ENCODE peak calls at places on chromosomes 6 and 20, in six cellular contexts. T is naive thymus-derived CD8-positive, alpha-beta T cell; C is NCI-H748 treated with DMSO at 0.1 percent for 48 hours; O is mesenteric fat pad; R is naive thymus-derived CD4-positive, alpha-beta T cell; I is KG1. U is an unnamed sample.

GRCh38 chr6:138036955-138037592 is 70.1 kb downstream of the PERP start:
- DNase-seq in O (no peak), R (no peak), C (no peak), T (no peak), I (no peak), U (no peak)

GRCh38 chr6:49499121-49499520 is 602 bp upstream of the GLYATL3 start:
- DNase-seq in T (no peak), I (no peak), O (no peak), R (no peak), C (no peak), U (no peak)

GRCh38 chr6:90319979-90320667 is 23.5 kb upstream of the BACH2 start:
- DNase-seq in T (no peak), O (no peak), R (no peak), C (no peak), I (no peak), U (no peak)

GRCh38 chr6:111740506-111740905 is 132.7 kb downstream of the FYN start:
- DNase-seq in I (no peak), O (no peak), T (no peak), R (no peak), C (no peak), U (no peak)

GRCh38 chr20:63234693-63235398 is 859 bp upstream of the BIRC7 start:
- DNase-seq in O (no peak), C (no peak), T (peak; percentile 37), I (no peak), R (no peak), U (peak; percentile 77)

GRCh38 chr20:60371456-60371855 is 413.2 kb downstream of the CDH26 start:
- DNase-seq in T (no peak), O (no peak), C (no peak), R (no peak), I (no peak), U (no peak)

GRCh38 chr20:5675103-5676091 is 74.8 kb upstream of the SHLD1 start:
- DNase-seq in C (no peak), R (no peak), I (no peak), O (no peak), T (no peak), U (no peak)

GRCh38 chr6:135334169-135334568 is 153.1 kb downstream of the MYB start:
- DNase-seq in C (no peak), T (no peak), R (no peak), O (no peak), I (no peak), U (no peak)

GRCh38 chr6:96898241-96898851 is 655 bp upstream of the NDUFAF4 start:
- DNase-seq in I (peak; percentile 63), C (peak; percentile 66), T (no peak), R (no peak), O (no peak), U (no peak)

GRCh38 chr6:38846361-38846760 is 131.2 kb downstream of the DNAH8 start:
- DNase-seq in C (no peak), R (no peak), T (no peak), I (no peak), O (no peak), U (no peak)

GRCh38 chr20:45456632-45457031 is 12.9 kb upstream of the WFDC2 start:
- DNase-seq in T (no peak), O (no peak), R (no peak), C (peak; percentile 18), I (no peak), U (no peak)

GRCh38 chr6:34056301-34056700 is 89.6 kb downstream of the GRM4 start:
- DNase-seq in C (no peak), T (no peak), R (no peak), O (no peak), I (no peak), U (peak; percentile 10)

GRCh38 chr6:15663057-15663638 is 320 bp upstream of the DTNBP1 start:
- DNase-seq in R (no peak), I (no peak), O (no peak), T (no peak), C (no peak), U (no peak)

GRCh38 chr6:30769088-30769852 is 24.9 kb upstream of the IER3 start:
- DNase-seq in I (no peak), R (peak; percentile 85), O (no peak), C (no peak), T (peak; percentile 29), U (peak; percentile 64)

GRCh38 chr6:41651962-41652657 is 13.8 kb downstream of the MDFI start:
- DNase-seq in O (no peak), C (no peak), I (no peak), T (no peak), R (no peak), U (no peak)

GRCh38 chr6:2305951-2306350 is 60.5 kb upstream of the GMDS start:
- DNase-seq in C (no peak), I (no peak), R (no peak), T (no peak), O (no peak), U (no peak)

GRCh38 chr20:50788045-50788867 is 6.6 kb upstream of the BCAS4 start:
- DNase-seq in C (no peak), R (no peak), T (no peak), I (no peak), O (no peak), U (peak; percentile 48)

GRCh38 chr6:81857812-81858211 is 105.3 kb upstream of the TENT5A start:
- DNase-seq in I (no peak), C (no peak), O (no peak), R (no peak), T (no peak), U (no peak)

GRCh38 chr20:37846573-37846972 is 56.4 kb upstream of the VSTM2L start:
- DNase-seq in R (no peak), I (no peak), C (peak; percentile 98), O (no peak), T (no peak), U (no peak)

GRCh38 chr20:1952737-1953530 is 40.9 kb downstream of the PDYN start:
- DNase-seq in R (no peak), C (peak; percentile 75), I (no peak), O (peak; percentile 28), T (no peak), U (no peak)

GRCh38 chr6:124742971-124743370 is 219.3 kb upstream of the RNF217 start:
- DNase-seq in O (no peak), R (no peak), T (no peak), I (no peak), C (no peak), U (no peak)

GRCh38 chr6:149456311-149457021 is 28.3 kb downstream of the ZC3H12D start:
- DNase-seq in R (no peak), T (no peak), C (no peak), I (no peak), O (no peak), U (no peak)

GRCh38 chr6:35191899-35192298 is 21.9 kb upstream of the SCUBE3 start:
- DNase-seq in O (no peak), R (no peak), I (no peak), C (no peak), T (no peak), U (no peak)

GRCh38 chr6:151914475-151914874 is 107.0 kb downstream of the ESR1 start:
- DNase-seq in O (no peak), I (no peak), T (no peak), C (no peak), R (no peak), U (no peak)

GRCh38 chr6:438634-439170 is 47.1 kb downstream of the IRF4 start:
- DNase-seq in O (peak; percentile 51), C (no peak), I (no peak), T (no peak), R (peak; percentile 6), U (no peak)

GRCh38 chr6:12012566-12013367 is 655 bp downstream of the HIVEP1 start:
- DNase-seq in I (no peak), T (peak; percentile 63), C (peak; percentile 68), O (no peak), R (peak; percentile 75), U (peak; percentile 67)

GRCh38 chr20:38167851-38168760 is 3.0 kb upstream of the TGM2 start:
- DNase-seq in T (no peak), I (no peak), O (no peak), C (no peak), R (no peak), U (no peak)

GRCh38 chr20:47320990-47321805 is 35.3 kb downstream of the ZMYND8 start:
- DNase-seq in C (peak; percentile 74), I (no peak), R (no peak), T (no peak), O (no peak), U (peak; percentile 23)

GRCh38 chr6:16802071-16802470 is 40.8 kb upstream of the ATXN1 start:
- DNase-seq in T (no peak), O (no peak), I (no peak), R (no peak), C (no peak), U (no peak)

GRCh38 chr20:62454936-62455673 is 20.7 kb downstream of the GATA5 start:
- DNase-seq in R (no peak), O (no peak), I (no peak), C (no peak), T (no peak), U (no peak)

GRCh38 chr6:101666256-101666655 is 272.7 kb downstream of the GRIK2 start:
- DNase-seq in R (no peak), O (no peak), T (no peak), C (no peak), I (no peak), U (no peak)

GRCh38 chr20:20215976-20216727 is 151.8 kb upstream of the INSM1 start:
- DNase-seq in R (no peak), C (peak; percentile 99), T (no peak), I (no peak), O (no peak), U (no peak)

GRCh38 chr20:51022803-51023616 is at the start of gene KCNG1:
- DNase-seq in R (peak; percentile 74), C (no peak), T (no peak), O (no peak), I (no peak), U (peak; percentile 86)

GRCh38 chr6:139344186-139344963 is 30.1 kb downstream of the CITED2 start:
- DNase-seq in O (no peak), T (no peak), C (no peak), I (no peak), R (no peak), U (no peak)

GRCh38 chr6:133214267-133214666 is 26.9 kb upstream of the EYA4 start:
- DNase-seq in C (no peak), R (no peak), T (no peak), O (no peak), I (no peak), U (no peak)

GRCh38 chr6:34514593-34515472 is 41.3 kb downstream of the SPDEF start:
- DNase-seq in C (no peak), R (no peak), O (peak; percentile 73), I (no peak), T (no peak), U (no peak)

GRCh38 chr6:145147559-145147958 is 587.8 kb downstream of the EPM2A start:
- DNase-seq in R (no peak), T (no peak), C (no peak), O (no peak), I (no peak), U (no peak)

GRCh38 chr6:30258204-30258603 is 45.0 kb upstream of the TRIM26 start:
- DNase-seq in C (no peak), O (no peak), R (no peak), T (no peak), I (no peak), U (no peak)

U was measured in pancreas.